ENCODE peak calls at places on chromosomes 16 and 17, in four cellular contexts. T, O, L and I are unnamed samples.
A peak's percentile ranks its signal among the peaks of the same experiment; 100 is the strongest.

GRCh38 chr17:15920758-15921239 is 24.1 kb upstream of the ADORA2B start:
- DNase-seq in T (peak; percentile 20), O (peak; percentile 37), L (peak; percentile 77), I (no peak)

GRCh38 chr16:58378401-58378800 is 13.9 kb upstream of the GINS3 start:
- DNase-seq in T (no peak), O (no peak), L (no peak), I (no peak)

GRCh38 chr16:88610080-88610479 is 28.3 kb upstream of the IL17C start:
- DNase-seq in T (peak; percentile 34), O (no peak), L (no peak), I (no peak)

GRCh38 chr17:49522329-49522890 is 27.3 kb downstream of the NGFR start:
- DNase-seq in T (peak; percentile 2), O (no peak), L (no peak), I (no peak)

GRCh38 chr16:59296002-59296401 is 561.9 kb upstream of the GOT2 start:
- DNase-seq in T (no peak), O (no peak), L (no peak), I (no peak)

GRCh38 chr17:67693811-67694210 is 23.9 kb upstream of the NOL11 start:
- DNase-seq in T (no peak), O (no peak), L (no peak), I (no peak)

GRCh38 chr17:14940946-14941280 is 324.2 kb downstream of the PMP22 start:
- DNase-seq in T (no peak), O (no peak), L (no peak), I (no peak)

GRCh38 chr17:8475820-8476219 is 40.1 kb downstream of the NDEL1 start:
- DNase-seq in T (no peak), O (no peak), L (no peak), I (no peak)

GRCh38 chr16:48081656-48082055 is 74.1 kb downstream of the ABCC12 start:
- DNase-seq in T (no peak), O (no peak), L (no peak), I (no peak)

GRCh38 chr16:79146-80054 is 1.4 kb downstream of the MPG start:
- DNase-seq in T (no peak), O (no peak), L (no peak), I (no peak)

GRCh38 chr16:27498916-27499658 is 50.6 kb downstream of the GTF3C1 start:
- DNase-seq in T (no peak), O (no peak), L (no peak), I (no peak)

GRCh38 chr17:42774066-42774750 is 959 bp downstream of the VPS25 start:
- DNase-seq in T (no peak), O (no peak), L (peak; percentile 49), I (no peak)
- TF ChIP-seq ETV6 in T (no peak), O (no peak), L (no peak), I (no peak)

GRCh38 chr16:84918006-84918909 is 93.1 kb downstream of the ZDHHC7 start:
- DNase-seq in T (no peak), O (no peak), L (no peak), I (no peak)

GRCh38 chr16:84917492-84917891 is 93.8 kb downstream of the ZDHHC7 start:
- DNase-seq in T (no peak), O (no peak), L (no peak), I (no peak)

GRCh38 chr16:84920333-84920732 is 91.0 kb downstream of the ZDHHC7 start:
- DNase-seq in T (no peak), O (no peak), L (no peak), I (no peak)

GRCh38 chr16:84919751-84920150 is 91.6 kb downstream of the ZDHHC7 start:
- DNase-seq in T (peak; percentile 42), O (no peak), L (no peak), I (no peak)

DNA sequence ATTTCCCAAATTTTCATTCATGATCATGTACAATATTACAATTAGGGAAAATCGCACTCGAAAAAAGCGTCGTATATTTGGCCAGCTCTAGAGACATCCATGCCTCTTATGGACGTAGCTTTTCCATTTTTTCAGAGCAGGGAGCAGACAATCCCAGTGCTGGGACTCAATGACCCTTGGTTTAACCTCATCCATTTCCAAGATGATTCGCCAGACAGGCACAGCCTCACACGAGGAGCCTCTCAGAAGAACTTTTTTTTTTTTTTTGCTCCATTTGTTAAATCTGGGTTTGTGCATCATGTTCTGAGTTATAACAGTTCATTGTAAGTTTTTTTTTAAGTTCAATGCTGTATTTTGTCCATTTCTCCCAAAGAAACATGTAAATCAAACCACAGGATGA is 92.1 kb downstream of the ZDHHC7 start:
- DNase-seq in T (no peak), O (no peak), L (no peak), I (no peak)
- TF ChIP-seq ETV6 in T (no peak), O (no peak), L (no peak), I (no peak)

GRCh38 chr16:72673118-72673517 is 374.8 kb downstream of the ZFHX3 start:
- DNase-seq in T (no peak), O (no peak), L (no peak), I (no peak)

GRCh38 chr16:72679856-72680255 is 368.1 kb downstream of the ZFHX3 start:
- DNase-seq in T (no peak), O (no peak), L (no peak), I (no peak)

GRCh38 chr16:72680732-72681131 is 367.2 kb downstream of the ZFHX3 start:
- DNase-seq in T (no peak), O (no peak), L (no peak), I (no peak)

DNA sequence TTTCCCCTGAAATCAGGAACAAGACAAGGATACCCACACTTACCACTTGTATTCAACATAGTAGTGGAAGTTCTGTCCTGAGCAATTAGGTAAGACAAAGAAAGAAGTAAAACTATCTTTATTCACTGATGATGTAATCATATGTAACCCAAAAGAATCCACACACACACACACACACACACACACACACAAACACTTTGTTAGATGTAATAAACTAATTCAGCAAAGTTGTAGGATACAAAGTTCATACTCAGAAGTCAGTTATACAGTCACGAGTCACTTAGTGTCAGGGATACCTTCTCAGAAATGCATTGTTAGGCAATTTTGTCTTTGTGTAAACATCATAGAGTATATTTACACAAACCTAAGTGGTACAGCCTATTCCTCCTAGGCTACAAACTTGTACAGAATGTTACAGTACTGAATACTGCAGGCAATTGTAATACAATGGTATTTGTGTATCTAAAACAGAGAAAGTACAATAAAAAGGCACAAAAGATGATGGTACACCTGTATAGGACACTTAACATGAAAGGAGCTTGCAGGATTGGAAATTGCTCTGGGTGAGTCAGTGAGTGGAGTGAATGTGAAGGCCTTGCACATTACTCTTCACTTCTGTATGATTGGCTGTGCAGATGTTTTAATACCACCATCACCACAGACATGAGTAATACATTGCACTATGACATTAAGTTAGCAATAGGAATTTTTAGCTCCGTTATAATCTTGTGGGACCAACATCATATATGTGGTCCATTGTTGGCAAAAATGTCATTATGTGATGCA is 370.1 kb downstream of the ZFHX3 start:
- DNase-seq in T (no peak), O (no peak), L (peak; percentile 87), I (no peak)
- TF ChIP-seq ETV6 in T (no peak), O (no peak), L (no peak), I (no peak)

GRCh38 chr17:19354123-19354522 is 8.4 kb downstream of the B9D1 start:
- DNase-seq in T (no peak), O (no peak), L (no peak), I (no peak)
- TF ChIP-seq ETV6 in T (no peak), O (no peak), L (no peak), I (no peak)

DNA sequence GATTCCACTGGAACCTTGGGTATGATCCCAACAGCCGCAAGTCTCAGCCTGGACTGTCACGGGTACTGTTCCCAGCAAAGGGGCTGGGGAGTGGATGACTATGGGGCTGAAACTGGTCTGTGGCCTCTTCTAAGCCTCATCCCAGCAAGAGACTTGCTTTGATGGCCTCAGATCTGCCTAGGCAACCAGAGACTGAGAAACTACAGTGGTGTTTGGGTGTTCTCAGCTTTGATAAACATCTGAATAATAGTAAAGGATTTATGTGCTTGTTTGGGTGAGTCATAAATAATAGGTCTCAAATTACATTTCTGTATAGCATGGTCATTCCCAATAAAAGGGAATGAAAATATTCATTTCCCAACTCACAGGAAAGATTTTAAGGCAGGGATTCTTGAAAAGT is 30.2 kb upstream of the ULK2 start:
- DNase-seq in T (no peak), O (no peak), L (no peak), I (no peak)
- TF ChIP-seq ETV6 in T (no peak), O (no peak), L (no peak), I (no peak)